ENCODE peak calls at places on chromosomes 6 and 20, in seven cellular contexts. One of them, this sample, is unnamed. For H3K4me1 and H3K36me3, the result is how much of the 10 kb centered on the place peaks cover.

GRCh38 chr6:127924440-127924839 is 23.6 kb upstream of the THEMIS start:
- DNase-seq in cardiac muscle cell: no peak
- DNase-seq in Karpas-422: no peak
- DNase-seq in colonic mucosa: no peak
- DNase-seq in psoas muscle: no peak
- DNase-seq in CD8-positive, alpha-beta T cell: no peak
- DNase-seq in upper lobe of right lung: no peak
- DNase-seq in this sample: no peak

GRCh38 chr20:15992564-15992963 is 580.7 kb downstream of the KIF16B start:
- DNase-seq in cardiac muscle cell: no peak
- DNase-seq in Karpas-422: peak
- DNase-seq in colonic mucosa: no peak
- DNase-seq in psoas muscle: no peak
- DNase-seq in CD8-positive, alpha-beta T cell: no peak
- DNase-seq in upper lobe of right lung: no peak
- DNase-seq in this sample: no peak

GRCh38 chr6:14758421-14759043 is 487.3 kb upstream of the JARID2 start:
- DNase-seq in cardiac muscle cell: no peak
- DNase-seq in Karpas-422: no peak
- DNase-seq in colonic mucosa: peak
- DNase-seq in psoas muscle: no peak
- DNase-seq in CD8-positive, alpha-beta T cell: no peak
- DNase-seq in upper lobe of right lung: no peak
- DNase-seq in this sample: no peak

GRCh38 chr20:8639112-8639778 is 429.6 kb upstream of the PLCB4 start:
- DNase-seq in cardiac muscle cell: no peak
- DNase-seq in Karpas-422: no peak
- DNase-seq in colonic mucosa: no peak
- DNase-seq in psoas muscle: no peak
- DNase-seq in CD8-positive, alpha-beta T cell: no peak
- DNase-seq in upper lobe of right lung: no peak
- DNase-seq in this sample: no peak

GRCh38 chr6:111105578-111105977 is 18.3 kb downstream of the SLC16A10 start:
- DNase-seq in cardiac muscle cell: peak
- DNase-seq in Karpas-422: no peak
- DNase-seq in colonic mucosa: peak
- DNase-seq in psoas muscle: peak
- DNase-seq in CD8-positive, alpha-beta T cell: no peak
- DNase-seq in upper lobe of right lung: peak
- DNase-seq in this sample: no peak

GRCh38 chr6:35099116-35099515 is 42.0 kb downstream of the TCP11 start:
- DNase-seq in cardiac muscle cell: no peak
- DNase-seq in Karpas-422: no peak
- DNase-seq in colonic mucosa: no peak
- DNase-seq in psoas muscle: no peak
- DNase-seq in CD8-positive, alpha-beta T cell: no peak
- DNase-seq in upper lobe of right lung: no peak
- DNase-seq in this sample: no peak

GRCh38 chr6:4210619-4211419 is 75.4 kb upstream of the ECI2 start:
- DNase-seq in cardiac muscle cell: peak
- DNase-seq in Karpas-422: peak
- DNase-seq in colonic mucosa: peak
- DNase-seq in psoas muscle: peak
- DNase-seq in CD8-positive, alpha-beta T cell: peak
- DNase-seq in upper lobe of right lung: peak
- DNase-seq in this sample: peak

GRCh38 chr6:114084327-114084890 is 113.5 kb upstream of the HDAC2 start:
- DNase-seq in cardiac muscle cell: no peak
- DNase-seq in Karpas-422: no peak
- DNase-seq in colonic mucosa: no peak
- DNase-seq in psoas muscle: no peak
- DNase-seq in CD8-positive, alpha-beta T cell: no peak
- DNase-seq in upper lobe of right lung: no peak
- DNase-seq in this sample: no peak

GRCh38 chr6:134342211-134342610 is 24.3 kb upstream of the SGK1 start:
- DNase-seq in cardiac muscle cell: no peak
- DNase-seq in Karpas-422: no peak
- DNase-seq in colonic mucosa: no peak
- DNase-seq in psoas muscle: peak
- DNase-seq in CD8-positive, alpha-beta T cell: no peak
- DNase-seq in upper lobe of right lung: no peak
- DNase-seq in this sample: no peak

GRCh38 chr6:129590408-129591022 is 119.5 kb downstream of the ARHGAP18 start:
- DNase-seq in cardiac muscle cell: no peak
- DNase-seq in Karpas-422: no peak
- DNase-seq in colonic mucosa: no peak
- DNase-seq in psoas muscle: no peak
- DNase-seq in CD8-positive, alpha-beta T cell: no peak
- DNase-seq in upper lobe of right lung: no peak
- DNase-seq in this sample: no peak

GRCh38 chr6:137759624-137760023 is 107.4 kb upstream of the TNFAIP3 start:
- DNase-seq in cardiac muscle cell: no peak
- DNase-seq in Karpas-422: no peak
- DNase-seq in colonic mucosa: no peak
- DNase-seq in psoas muscle: no peak
- DNase-seq in CD8-positive, alpha-beta T cell: no peak
- DNase-seq in upper lobe of right lung: no peak
- DNase-seq in this sample: no peak

DNA sequence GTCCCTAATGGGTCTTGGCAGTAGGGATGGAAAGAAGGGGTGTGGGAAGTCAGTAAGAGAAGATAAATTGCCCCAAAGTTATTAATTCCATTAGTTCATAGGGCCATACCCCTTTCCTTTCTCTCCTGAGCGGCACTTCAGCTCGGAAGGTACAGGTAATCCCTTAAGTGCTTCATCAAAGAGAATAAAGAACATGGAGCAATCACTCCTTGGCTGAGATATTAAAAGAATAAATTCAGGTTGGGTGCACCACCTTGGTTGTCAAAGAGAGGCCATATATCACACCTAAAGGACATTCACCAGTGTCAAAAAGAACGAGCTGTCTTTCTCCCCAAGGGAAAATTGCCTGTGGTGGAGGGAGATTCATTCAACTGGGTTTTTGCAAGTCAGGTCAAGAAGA is 87.5 kb downstream of the EDN3 start:
- DNase-seq in cardiac muscle cell: no peak
- DNase-seq in Karpas-422: no peak
- DNase-seq in colonic mucosa: no peak
- DNase-seq in psoas muscle: no peak
- DNase-seq in CD8-positive, alpha-beta T cell: no peak
- DNase-seq in upper lobe of right lung: no peak
- DNase-seq in this sample: no peak
- H3K27ac ChIP-seq in cardiac muscle cell: no peak
- H3K27ac ChIP-seq in Karpas-422: no peak
- H3K27ac ChIP-seq in colonic mucosa: no peak
- H3K27ac ChIP-seq in psoas muscle: no peak
- H3K27ac ChIP-seq in CD8-positive, alpha-beta T cell: no peak
- H3K27ac ChIP-seq in upper lobe of right lung: no peak
- H3K27ac ChIP-seq in this sample: no peak

DNA sequence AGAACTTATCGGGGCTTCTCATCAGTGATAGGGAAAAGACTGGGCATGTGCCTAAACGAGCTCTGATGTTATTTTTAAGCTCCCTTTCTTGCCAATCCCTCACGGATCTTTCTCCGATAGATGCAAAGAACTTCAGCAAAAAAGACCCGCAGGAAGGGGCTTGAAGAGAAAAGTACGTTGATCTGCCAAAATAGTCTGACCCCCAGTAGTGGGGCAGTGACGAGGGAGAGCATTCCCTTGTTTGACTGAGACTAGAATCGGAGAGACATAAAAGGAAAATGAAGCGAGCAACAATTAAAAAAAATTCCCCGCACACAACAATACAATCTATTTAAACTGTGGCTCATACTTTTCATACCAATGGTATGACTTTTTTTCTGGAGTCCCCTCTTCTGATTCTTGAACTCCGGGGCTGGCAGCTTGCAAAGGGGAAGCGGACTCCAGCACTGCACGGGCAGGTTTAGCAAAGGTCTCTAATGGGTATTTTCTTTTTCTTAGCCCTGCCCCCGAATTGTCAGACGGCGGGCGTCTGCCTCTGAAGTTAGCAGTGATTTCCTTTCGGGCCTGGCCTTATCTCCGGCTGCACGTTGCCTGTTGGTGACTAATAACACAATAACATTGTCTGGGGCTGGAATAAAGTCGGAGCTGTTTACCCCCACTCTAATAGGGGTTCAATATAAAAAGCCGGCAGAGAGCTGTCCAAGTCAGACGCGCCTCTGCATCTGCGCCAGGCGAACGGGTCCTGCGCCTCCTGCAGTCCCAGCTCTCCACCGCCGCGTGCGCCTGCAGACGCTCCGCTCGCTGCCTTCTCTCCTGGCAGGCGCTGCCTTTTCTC is at the start of gene EDN1:
- DNase-seq in cardiac muscle cell: peak
- DNase-seq in Karpas-422: peak
- DNase-seq in colonic mucosa: peak
- DNase-seq in psoas muscle: peak
- DNase-seq in CD8-positive, alpha-beta T cell: peak
- DNase-seq in upper lobe of right lung: peak
- DNase-seq in this sample: peak
- H3K4me1 ChIP-seq in cardiac muscle cell: under half
- H3K4me1 ChIP-seq in Karpas-422: under half
- H3K4me1 ChIP-seq in colonic mucosa: under half
- H3K4me1 ChIP-seq in psoas muscle: under half
- H3K4me1 ChIP-seq in CD8-positive, alpha-beta T cell: under half
- H3K4me1 ChIP-seq in upper lobe of right lung: under half
- H3K4me1 ChIP-seq in this sample: under half

GRCh38 chr6:153484056-153484455 is 353.0 kb upstream of the RGS17 start:
- DNase-seq in cardiac muscle cell: no peak
- DNase-seq in Karpas-422: no peak
- DNase-seq in colonic mucosa: no peak
- DNase-seq in psoas muscle: no peak
- DNase-seq in CD8-positive, alpha-beta T cell: no peak
- DNase-seq in upper lobe of right lung: no peak
- DNase-seq in this sample: no peak
- H3K36me3 ChIP-seq in cardiac muscle cell: under half
- H3K36me3 ChIP-seq in Karpas-422: under half
- H3K36me3 ChIP-seq in colonic mucosa: under half
- H3K36me3 ChIP-seq in psoas muscle: under half
- H3K36me3 ChIP-seq in CD8-positive, alpha-beta T cell: under half
- H3K36me3 ChIP-seq in upper lobe of right lung: under half
- H3K36me3 ChIP-seq in this sample: under half

DNA sequence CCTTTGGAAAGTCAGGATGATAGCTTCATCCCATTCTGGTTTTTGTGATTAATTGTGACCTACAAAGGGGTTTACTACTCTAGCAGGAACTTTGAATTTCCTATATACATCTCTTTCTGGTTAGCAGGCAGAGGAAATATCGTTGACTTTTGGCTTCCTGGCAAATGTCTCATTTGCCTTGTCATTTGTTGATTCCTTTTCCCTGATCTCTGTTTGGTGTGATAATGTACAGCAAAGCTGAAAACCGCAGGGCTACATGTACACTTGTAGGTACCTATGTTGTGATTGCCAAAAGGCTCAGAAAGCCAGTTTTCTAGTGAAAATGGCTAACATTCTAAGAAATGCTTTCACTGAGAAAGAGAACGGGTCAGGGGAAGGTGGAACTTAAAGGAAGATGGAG is 44.3 kb downstream of the TOP1 start:
- DNase-seq in cardiac muscle cell: no peak
- DNase-seq in Karpas-422: no peak
- DNase-seq in colonic mucosa: no peak
- DNase-seq in psoas muscle: no peak
- DNase-seq in CD8-positive, alpha-beta T cell: no peak
- DNase-seq in upper lobe of right lung: no peak
- DNase-seq in this sample: no peak
- H3K27ac ChIP-seq in cardiac muscle cell: peak
- H3K27ac ChIP-seq in Karpas-422: peak
- H3K27ac ChIP-seq in colonic mucosa: no peak
- H3K27ac ChIP-seq in psoas muscle: no peak
- H3K27ac ChIP-seq in CD8-positive, alpha-beta T cell: no peak
- H3K27ac ChIP-seq in upper lobe of right lung: peak
- H3K27ac ChIP-seq in this sample: no peak

DNA sequence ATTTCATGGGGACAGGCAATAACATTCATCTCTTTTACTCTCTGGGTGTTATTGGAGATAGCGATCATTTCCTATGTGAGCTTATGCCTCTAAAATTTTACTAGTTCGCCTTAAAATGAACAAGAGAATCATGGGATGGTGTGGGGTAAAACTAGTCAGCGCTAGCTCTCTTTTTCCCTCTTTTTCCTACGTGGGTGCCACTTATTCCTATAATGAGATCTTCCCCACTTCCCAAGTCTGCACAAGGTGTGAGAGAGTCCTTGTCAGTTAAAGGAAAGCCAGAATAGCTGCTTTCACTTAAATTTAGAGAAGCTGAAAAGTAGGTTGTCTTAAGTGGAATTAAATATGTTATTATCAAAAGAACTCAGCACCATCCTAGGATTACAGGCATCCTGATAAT is 173.2 kb upstream of the BMP5 start:
- DNase-seq in cardiac muscle cell: no peak
- DNase-seq in Karpas-422: no peak
- DNase-seq in colonic mucosa: no peak
- DNase-seq in psoas muscle: no peak
- DNase-seq in CD8-positive, alpha-beta T cell: no peak
- DNase-seq in upper lobe of right lung: no peak
- DNase-seq in this sample: no peak
- H3K4me1 ChIP-seq in cardiac muscle cell: under half
- H3K4me1 ChIP-seq in Karpas-422: under half
- H3K4me1 ChIP-seq in colonic mucosa: under half
- H3K4me1 ChIP-seq in psoas muscle: under half
- H3K4me1 ChIP-seq in CD8-positive, alpha-beta T cell: under half
- H3K4me1 ChIP-seq in upper lobe of right lung: under half
- H3K4me1 ChIP-seq in this sample: under half